ENCODE peak calls at places on chromosomes 16 and 17, in seven cellular contexts. Y is NCI-H2081 treated with DMSO at 0.1 percent for 48 hours; X is RCC 7860; R is ACHN; M is A549; I is stimulated activated CD4-positive, alpha-beta T cell treated with anti-CD3 and anti-CD28 coated beads, Interleukin-1b, Interleukin-23, amount 100 ng/mL, for 24 hours; V is GM10248. F is an unnamed sample.

GRCh38 chr16:74732951-74733350 is 32.3 kb upstream of the MLKL start:
- DNase-seq in V (no peak), X (no peak), Y (no peak), M (no peak), R (no peak), I (no peak), F (no peak)

GRCh38 chr16:49023095-49023494 is 258.5 kb downstream of the CBLN1 start:
- DNase-seq in M (no peak), R (peak; percentile 67), X (peak; percentile 53), V (no peak), Y (no peak), I (no peak), F (peak; percentile 98)

GRCh38 chr17:16027708-16028584 is 28.3 kb downstream of the TTC19 start:
- DNase-seq in I (peak; percentile 20), X (peak; percentile 86), M (peak; percentile 92), R (peak; percentile 95), V (peak; percentile 46), Y (no peak), F (peak; percentile 93)

GRCh38 chr16:50279142-50279865 is 13.0 kb downstream of the ADCY7 start:
- DNase-seq in Y (no peak), R (no peak), I (no peak), X (no peak), M (no peak), V (no peak), F (no peak)

GRCh38 chr16:23124315-23124714 is 24.9 kb downstream of the USP31 start:
- DNase-seq in V (no peak), M (peak; percentile 52), R (peak; percentile 69), I (no peak), Y (no peak), X (peak; percentile 85), F (peak; percentile 73)

GRCh38 chr17:38464723-38465419 is 36.6 kb downstream of the ARHGAP23 start:
- DNase-seq in M (peak; percentile 81), R (peak; percentile 86), X (no peak), I (no peak), V (peak; percentile 7), Y (no peak), F (peak; percentile 89)

GRCh38 chr16:2597560-2597902 is 59.7 kb downstream of the PDPK1 start:
- DNase-seq in Y (no peak), V (no peak), I (no peak), R (no peak), M (no peak), X (no peak), F (no peak)

GRCh38 chr16:55120408-55120807 is 189.7 kb downstream of the IRX5 start:
- DNase-seq in Y (no peak), I (no peak), R (no peak), M (peak; percentile 7), V (no peak), X (no peak), F (no peak)

GRCh38 chr17:76138234-76138895 is 2.7 kb downstream of the FOXJ1 start:
- DNase-seq in X (peak; percentile 66), R (peak; percentile 80), Y (peak; percentile 48), I (no peak), V (no peak), M (peak; percentile 54), F (no peak)

GRCh38 chr17:12140685-12141084 is 120.0 kb downstream of the MAP2K4 start:
- DNase-seq in R (no peak), Y (no peak), M (no peak), I (no peak), V (no peak), X (no peak), F (no peak)

GRCh38 chr17:53499277-53499676 is 323.4 kb upstream of the KIF2B start:
- DNase-seq in Y (no peak), X (no peak), M (no peak), R (no peak), I (no peak), V (no peak), F (no peak)

GRCh38 chr16:86064431-86065250 is 165.7 kb downstream of the IRF8 start:
- DNase-seq in Y (no peak), X (no peak), V (no peak), M (no peak), R (no peak), I (no peak), F (no peak)

GRCh38 chr16:69618307-69618706 is 52.5 kb downstream of the NFAT5 start:
- DNase-seq in V (no peak), Y (no peak), R (no peak), I (no peak), X (no peak), M (no peak), F (no peak)

GRCh38 chr17:7579839-7580630 is 597 bp downstream of the CD68 start:
- DNase-seq in R (no peak), M (no peak), X (no peak), Y (no peak), V (no peak), I (no peak), F (no peak)

F was measured in HT1080.